ENCODE peak calls at places on chromosomes 7 and 10, in five cellular contexts. One of them, this sample, is unnamed.
A peak's percentile ranks its signal among the peaks of the same experiment; 100 is the strongest.

GRCh38 chr10:123549761-123550454 is 116.2 kb upstream of the GPR26 start:
- DNase-seq in endodermal cell: no peak
- DNase-seq in K562: no peak
- DNase-seq in uterus: no peak
- DNase-seq in AG09309: no peak
- DNase-seq in this sample: no peak

GRCh38 chr7:1533569-1534329 is 3.2 kb downstream of the MAFK start:
- DNase-seq in endodermal cell: peak; percentile 74
- DNase-seq in AG09309: peak; percentile 64
- DNase-seq in K562: peak; percentile 49
- DNase-seq in uterus: peak; percentile 41
- DNase-seq in this sample: peak; percentile 69

GRCh38 chr7:98771519-98772241 is 98.1 kb downstream of the TMEM130 start:
- DNase-seq in uterus: no peak
- DNase-seq in AG09309: peak; percentile 57
- DNase-seq in endodermal cell: peak; percentile 77
- DNase-seq in K562: no peak
- DNase-seq in this sample: peak; percentile 74

GRCh38 chr7:132650498-132650897 is 74.2 kb upstream of the PLXNA4 start:
- DNase-seq in AG09309: peak; percentile 48
- DNase-seq in endodermal cell: no peak
- DNase-seq in K562: no peak
- DNase-seq in uterus: no peak
- DNase-seq in this sample: peak; percentile 83

GRCh38 chr10:126294451-126294850 is 93.8 kb downstream of the ADAM12 start:
- DNase-seq in K562: no peak
- DNase-seq in endodermal cell: no peak
- DNase-seq in uterus: no peak
- DNase-seq in AG09309: no peak
- DNase-seq in this sample: no peak

GRCh38 chr10:75660833-75661232 is 229.4 kb downstream of the LRMDA start:
- DNase-seq in uterus: peak; percentile 68
- DNase-seq in K562: no peak
- DNase-seq in endodermal cell: no peak
- DNase-seq in AG09309: no peak
- DNase-seq in this sample: no peak

GRCh38 chr10:77501846-77502251 is 135.8 kb downstream of the KCNMA1 start:
- DNase-seq in endodermal cell: no peak
- DNase-seq in K562: no peak
- DNase-seq in AG09309: no peak
- DNase-seq in uterus: no peak
- DNase-seq in this sample: no peak

GRCh38 chr10:124394583-124394982 is 24.1 kb downstream of the OAT start:
- DNase-seq in endodermal cell: no peak
- DNase-seq in K562: no peak
- DNase-seq in uterus: no peak
- DNase-seq in AG09309: no peak
- DNase-seq in this sample: no peak

GRCh38 chr7:137578541-137578940 is 235.0 kb upstream of the PTN start:
- DNase-seq in uterus: no peak
- DNase-seq in K562: no peak
- DNase-seq in endodermal cell: no peak
- DNase-seq in AG09309: no peak
- DNase-seq in this sample: no peak

DNA sequence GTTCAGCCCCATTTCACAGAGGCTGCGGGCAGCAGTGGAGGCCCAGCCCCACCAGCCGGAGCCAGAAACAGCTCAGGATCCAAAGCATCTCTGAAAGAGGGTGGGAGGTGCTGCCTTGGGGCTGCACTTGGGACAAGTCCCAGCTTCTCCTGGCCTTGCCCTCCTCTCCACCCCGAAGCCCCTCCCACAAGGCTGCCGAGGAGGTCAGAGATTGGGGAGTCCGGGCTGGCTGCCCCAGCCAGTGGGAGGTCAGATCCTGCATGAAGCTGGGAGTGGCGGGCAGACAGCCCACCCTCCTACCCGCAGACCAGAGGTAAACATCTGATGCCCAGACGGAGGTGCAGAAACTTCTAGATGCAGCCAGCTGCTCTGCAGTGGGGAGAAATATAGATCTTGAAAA is 36.8 kb upstream of the GNA12 start:
- DNase-seq in uterus: peak; percentile 39
- DNase-seq in AG09309: no peak
- DNase-seq in K562: no peak
- DNase-seq in endodermal cell: peak; percentile 91
- DNase-seq in this sample: no peak
- TF ChIP-seq CTCF in uterus: no peak
- TF ChIP-seq CTCF in AG09309: no peak
- TF ChIP-seq CTCF in K562: no peak
- TF ChIP-seq CTCF in endodermal cell: no peak
- TF ChIP-seq CTCF in this sample: no peak

GRCh38 chr10:331186-331585 is 195.9 kb downstream of the ZMYND11 start:
- DNase-seq in K562: no peak
- DNase-seq in endodermal cell: no peak
- DNase-seq in AG09309: no peak
- DNase-seq in uterus: no peak
- DNase-seq in this sample: no peak

GRCh38 chr10:326350-326749 is 191.1 kb downstream of the ZMYND11 start:
- DNase-seq in uterus: no peak
- DNase-seq in AG09309: no peak
- DNase-seq in K562: no peak
- DNase-seq in endodermal cell: no peak
- DNase-seq in this sample: no peak

GRCh38 chr10:327889-328809 is 192.9 kb downstream of the ZMYND11 start:
- DNase-seq in K562: no peak
- DNase-seq in uterus: no peak
- DNase-seq in endodermal cell: no peak
- DNase-seq in AG09309: no peak
- DNase-seq in this sample: no peak

GRCh38 chr10:326894-327635 is 191.8 kb downstream of the ZMYND11 start:
- DNase-seq in K562: no peak
- DNase-seq in uterus: no peak
- DNase-seq in AG09309: no peak
- DNase-seq in endodermal cell: no peak
- DNase-seq in this sample: no peak

GRCh38 chr10:329361-330099 is 194.3 kb downstream of the ZMYND11 start:
- DNase-seq in uterus: peak; percentile 92
- DNase-seq in AG09309: peak; percentile 86
- DNase-seq in K562: peak; percentile 23
- DNase-seq in endodermal cell: peak; percentile 58
- DNase-seq in this sample: peak; percentile 92
- H3K4me3 ChIP-seq in uterus: no peak overlapping the region
- H3K4me3 ChIP-seq in AG09309: peak overlapping the region; percentile 28
- H3K4me3 ChIP-seq in K562: peak overlapping the region; percentile 17
- H3K4me3 ChIP-seq in endodermal cell: no peak overlapping the region
- H3K4me3 ChIP-seq in this sample: peak overlapping the region; percentile 36

GRCh38 chr7:106629521-106629920 is 31.4 kb downstream of the CCDC71L start:
- DNase-seq in uterus: no peak
- DNase-seq in endodermal cell: no peak
- DNase-seq in K562: no peak
- DNase-seq in AG09309: peak; percentile 7
- DNase-seq in this sample: no peak

GRCh38 chr7:106634958-106635357 is 26.0 kb downstream of the CCDC71L start:
- DNase-seq in K562: no peak
- DNase-seq in AG09309: no peak
- DNase-seq in uterus: no peak
- DNase-seq in endodermal cell: no peak
- DNase-seq in this sample: no peak

GRCh38 chr7:106626376-106627293 is 34.3 kb downstream of the CCDC71L start:
- DNase-seq in endodermal cell: no peak
- DNase-seq in uterus: no peak
- DNase-seq in AG09309: no peak
- DNase-seq in K562: no peak
- DNase-seq in this sample: no peak

GRCh38 chr7:106635411-106635810 is 25.5 kb downstream of the CCDC71L start:
- DNase-seq in K562: no peak
- DNase-seq in uterus: no peak
- DNase-seq in endodermal cell: no peak
- DNase-seq in AG09309: no peak
- DNase-seq in this sample: no peak

GRCh38 chr7:106630648-106631047 is 30.3 kb downstream of the CCDC71L start:
- DNase-seq in K562: no peak
- DNase-seq in endodermal cell: no peak
- DNase-seq in AG09309: no peak
- DNase-seq in uterus: no peak
- DNase-seq in this sample: no peak
- TF ChIP-seq CTCF in K562: no peak
- TF ChIP-seq CTCF in endodermal cell: no peak
- TF ChIP-seq CTCF in AG09309: no peak
- TF ChIP-seq CTCF in uterus: no peak
- TF ChIP-seq CTCF in this sample: no peak

GRCh38 chr10:97500297-97500575 is 1.5 kb downstream of the UBTD1 start:
- DNase-seq in K562: no peak
- DNase-seq in uterus: no peak
- DNase-seq in endodermal cell: no peak
- DNase-seq in AG09309: no peak
- DNase-seq in this sample: no peak
- H3K4me3 ChIP-seq in K562: no peak overlapping the region
- H3K4me3 ChIP-seq in uterus: peak overlapping the region; percentile 99
- H3K4me3 ChIP-seq in endodermal cell: peak overlapping the region; percentile 98
- H3K4me3 ChIP-seq in AG09309: peak overlapping the region; percentile 97
- H3K4me3 ChIP-seq in this sample: peak overlapping the region; percentile 95

GRCh38 chr10:62259456-62259855 is 9.2 kb downstream of the RTKN2 start:
- DNase-seq in uterus: no peak
- DNase-seq in endodermal cell: no peak
- DNase-seq in AG09309: no peak
- DNase-seq in K562: no peak
- DNase-seq in this sample: no peak

GRCh38 chr10:62259998-62260397 is 8.6 kb downstream of the RTKN2 start:
- DNase-seq in AG09309: no peak
- DNase-seq in K562: no peak
- DNase-seq in uterus: no peak
- DNase-seq in endodermal cell: no peak
- DNase-seq in this sample: no peak

GRCh38 chr10:62261666-62262065 is 7.0 kb downstream of the RTKN2 start:
- DNase-seq in K562: no peak
- DNase-seq in AG09309: peak; percentile 8
- DNase-seq in endodermal cell: no peak
- DNase-seq in uterus: no peak
- DNase-seq in this sample: no peak

GRCh38 chr10:62264126-62264525 is 4.5 kb downstream of the RTKN2 start:
- DNase-seq in K562: no peak
- DNase-seq in uterus: no peak
- DNase-seq in endodermal cell: no peak
- DNase-seq in AG09309: no peak
- DNase-seq in this sample: no peak

DNA sequence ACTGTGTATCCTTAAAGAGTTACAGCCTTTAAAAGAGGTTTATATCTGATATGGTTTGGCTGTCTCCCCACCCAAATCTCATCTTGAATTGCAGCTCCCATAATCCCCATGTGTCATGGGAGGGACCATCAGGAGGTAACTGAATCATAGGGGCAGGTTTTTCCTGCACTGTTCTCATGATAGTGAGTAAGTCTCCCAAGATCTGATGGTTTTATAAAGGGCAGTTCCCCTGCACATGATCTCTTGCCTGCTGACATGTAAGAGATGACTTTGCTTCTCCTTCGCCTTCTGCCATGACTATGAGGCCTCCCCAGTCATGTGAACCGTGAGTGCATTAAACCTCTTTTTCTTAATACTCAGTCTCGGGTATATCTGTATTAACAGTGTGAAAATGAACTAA is 9.7 kb downstream of the RTKN2 start:
- DNase-seq in uterus: no peak
- DNase-seq in K562: no peak
- DNase-seq in AG09309: no peak
- DNase-seq in endodermal cell: no peak
- DNase-seq in this sample: no peak
- TF ChIP-seq CTCF in uterus: no peak
- TF ChIP-seq CTCF in K562: no peak
- TF ChIP-seq CTCF in AG09309: no peak
- TF ChIP-seq CTCF in endodermal cell: no peak
- TF ChIP-seq CTCF in this sample: no peak

DNA sequence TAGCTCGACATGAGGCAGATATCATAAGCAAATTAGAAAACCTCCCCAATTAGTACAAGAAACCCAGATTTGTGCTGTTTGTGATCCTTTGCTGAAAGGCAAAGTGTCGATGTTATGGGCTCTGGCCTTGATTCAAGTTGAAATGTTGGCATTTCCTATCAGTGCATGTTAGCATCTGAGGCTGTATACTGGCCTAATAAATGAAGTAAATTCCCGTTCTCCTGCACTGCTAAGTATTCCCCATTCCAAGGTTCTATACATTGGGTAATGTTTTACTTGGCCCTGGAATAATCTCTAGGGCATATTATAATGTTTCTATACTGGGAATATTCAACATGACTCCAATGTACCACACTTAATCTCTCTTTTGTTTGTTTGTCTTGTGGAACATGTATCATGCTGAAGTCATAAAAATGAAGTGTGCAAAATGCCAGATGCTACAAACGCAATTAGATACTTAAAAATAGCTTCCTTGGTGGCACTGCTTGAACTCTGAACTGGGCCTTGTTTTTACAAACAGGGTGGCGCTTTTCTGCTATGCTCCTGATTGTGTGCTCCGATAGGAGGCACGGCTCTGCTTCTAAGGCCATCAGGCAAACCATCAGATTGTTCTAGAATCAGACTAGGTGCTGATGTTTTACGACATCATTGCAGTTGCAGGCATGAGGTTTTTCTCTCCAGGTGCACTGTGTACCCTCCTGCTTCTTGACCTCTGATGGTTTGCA is 156.7 kb upstream of the TCF7L2 start:
- DNase-seq in K562: no peak
- DNase-seq in AG09309: no peak
- DNase-seq in uterus: no peak
- DNase-seq in endodermal cell: no peak
- DNase-seq in this sample: no peak
- H3K4me3 ChIP-seq in K562: no peak overlapping the region
- H3K4me3 ChIP-seq in AG09309: no peak overlapping the region
- H3K4me3 ChIP-seq in uterus: no peak overlapping the region
- H3K4me3 ChIP-seq in endodermal cell: no peak overlapping the region
- H3K4me3 ChIP-seq in this sample: no peak overlapping the region

This sample was measured in HFF-Myc.